ENCODE peak calls at places on chromosomes 13 and 19, in ten cellular contexts. G is GM12892, K is breast epithelium, O is stomach, M is uterus, Q is adrenal gland, L is endothelial cell of umbilical vein, S is body of pancreas, U is upper lobe of left lung, F is GM12891. X is an unnamed sample.

GRCh38 chr13:104315606-104316005 is 1249.4 kb upstream of the SLC10A2 start:
- DNase-seq in F (no peak), G (no peak), K (no peak), U (no peak), L (peak; percentile 79), S (no peak), O (no peak), M (no peak), Q (no peak), X (peak; percentile 27)

GRCh38 chr13:40317980-40318327 is 348.5 kb downstream of the FOXO1 start:
- DNase-seq in F (no peak), U (no peak), G (no peak), O (no peak), Q (no peak), M (no peak), K (no peak), S (no peak), L (no peak), X (no peak)

GRCh38 chr19:4547303-4548237 is 7.7 kb upstream of the LRG1 start:
- DNase-seq in M (no peak), S (peak; percentile 71), K (no peak), O (peak; percentile 60), G (no peak), Q (peak; percentile 74), U (peak; percentile 51), L (peak; percentile 26), F (no peak), X (no peak)

GRCh38 chr13:106464076-106464475 is 71.4 kb downstream of the EFNB2 start:
- DNase-seq in K (no peak), S (no peak), F (no peak), M (no peak), Q (no peak), G (no peak), L (no peak), O (no peak), U (no peak), X (no peak)

GRCh38 chr13:60351326-60351725 is 45.7 kb upstream of the TDRD3 start:
- DNase-seq in G (no peak), S (peak; percentile 7), K (no peak), F (no peak), Q (no peak), L (peak; percentile 7), M (no peak), O (no peak), U (no peak), X (no peak)

GRCh38 chr19:4518345-4519171 is at the start of gene PLIN4:
- DNase-seq in G (no peak), F (no peak), O (peak; percentile 89), U (no peak), S (peak; percentile 76), L (no peak), K (peak; percentile 62), Q (no peak), M (peak; percentile 91), X (peak; percentile 73)

GRCh38 chr13:113151745-113152707 is 6.4 kb upstream of the PROZ start:
- DNase-seq in U (no peak), K (no peak), F (no peak), S (no peak), M (no peak), L (no peak), G (no peak), O (no peak), Q (peak; percentile 61), X (no peak)

GRCh38 chr13:54241719-54242118 is 1213.1 kb downstream of the OLFM4 start:
- DNase-seq in K (no peak), M (no peak), L (no peak), F (no peak), U (no peak), G (no peak), S (peak; percentile 5), O (no peak), Q (no peak), X (no peak)

GRCh38 chr19:40663712-40664692 is 26.4 kb downstream of the NUMBL start:
- DNase-seq in L (no peak), F (no peak), O (no peak), Q (no peak), U (no peak), S (no peak), G (no peak), M (peak; percentile 77), K (no peak), X (no peak)

GRCh38 chr19:55058781-55059610 is 4.0 kb downstream of the RDH13 start:
- DNase-seq in O (no peak), G (no peak), U (no peak), Q (no peak), K (no peak), S (no peak), M (no peak), F (no peak), L (no peak), X (no peak)

GRCh38 chr13:98157609-98158008 is 14.7 kb downstream of the FARP1 start:
- DNase-seq in S (no peak), L (no peak), F (no peak), Q (no peak), G (no peak), U (no peak), K (no peak), M (no peak), O (no peak), X (no peak)

GRCh38 chr19:50384685-50385535 is 763 bp downstream of the POLD1 start:
- DNase-seq in S (no peak), G (no peak), M (no peak), O (no peak), K (no peak), F (no peak), Q (no peak), L (no peak), U (no peak), X (no peak)

GRCh38 chr19:58368561-58369360 is 6.2 kb upstream of the ZNF497 start:
- DNase-seq in G (no peak), K (no peak), U (no peak), F (no peak), L (no peak), Q (no peak), M (no peak), O (no peak), S (no peak), X (no peak)

GRCh38 chr13:26837102-26837501 is 76.5 kb upstream of the GPR12 start:
- DNase-seq in S (no peak), L (no peak), F (no peak), K (no peak), M (no peak), Q (no peak), U (no peak), G (no peak), O (no peak), X (no peak)

GRCh38 chr19:17328517-17329060 is 6.1 kb downstream of the ANO8 start:
- DNase-seq in Q (no peak), O (no peak), G (no peak), U (no peak), M (no peak), L (no peak), K (no peak), F (no peak), S (no peak), X (no peak)

GRCh38 chr13:32267836-32268439 is 47.2 kb downstream of the ZAR1L start:
- DNase-seq in Q (no peak), L (peak; percentile 47), F (peak; percentile 20), K (no peak), M (no peak), U (no peak), O (peak; percentile 57), S (peak; percentile 60), G (peak; percentile 19), X (no peak)

GRCh38 chr19:22331521-22331920 is 45.3 kb downstream of the ZNF729 start:
- DNase-seq in U (no peak), Q (no peak), K (no peak), O (no peak), F (no peak), M (no peak), G (no peak), L (no peak), S (no peak), X (no peak)

GRCh38 chr13:39263033-39263432 is 224.8 kb downstream of the NHLRC3 start:
- DNase-seq in K (no peak), L (peak; percentile 71), F (peak; percentile 17), Q (peak; percentile 83), U (no peak), G (peak; percentile 8), M (peak; percentile 46), O (peak; percentile 27), S (peak; percentile 62), X (peak; percentile 6)

GRCh38 chr19:34712606-34713261 is 21.3 kb upstream of the ZNF181 start:
- DNase-seq in S (peak; percentile 67), F (no peak), K (no peak), U (peak; percentile 64), O (peak; percentile 52), L (peak; percentile 75), G (no peak), Q (peak; percentile 79), M (peak; percentile 58), X (peak; percentile 64)

GRCh38 chr19:4077800-4078683 is 11.3 kb upstream of the ZBTB7A start:
- DNase-seq in G (peak; percentile 84), F (peak; percentile 76), U (peak; percentile 69), K (peak; percentile 70), O (peak; percentile 63), S (peak; percentile 43), M (peak; percentile 74), Q (peak; percentile 86), L (peak; percentile 25), X (no peak)

GRCh38 chr13:50589139-50589538 is 254.4 kb downstream of the DLEU7 start:
- DNase-seq in U (no peak), G (no peak), Q (no peak), M (no peak), F (no peak), O (no peak), L (no peak), K (no peak), S (no peak), X (peak; percentile 39)

GRCh38 chr19:7908078-7908699 is 4.5 kb downstream of the MAP2K7 start:
- DNase-seq in F (no peak), M (no peak), O (no peak), K (no peak), G (no peak), L (no peak), Q (peak; percentile 87), S (no peak), U (no peak), X (no peak)
- TF ChIP-seq POLR2A in F (no peak), M (no peak), O (no peak), K (no peak), G (no peak), L (no peak), Q (peak; percentile 17), S (no peak), U (no peak), X (no peak)

GRCh38 chr19:48965806-48966540 is 864 bp downstream of the FTL start:
- DNase-seq in O (peak; percentile 87), S (peak; percentile 89), M (peak; percentile 91), U (peak; percentile 89), L (peak; percentile 85), Q (peak; percentile 96), F (peak; percentile 54), G (no peak), K (peak; percentile 83), X (no peak)
- TF ChIP-seq POLR2A in O (no peak), S (no peak), M (no peak), U (no peak), L (peak; percentile 79), Q (no peak), F (peak; percentile 32), G (peak; percentile 22), K (no peak), X (no peak)

GRCh38 chr19:48513289-48514122 is 1.9 kb upstream of the LMTK3 start:
- DNase-seq in F (peak; percentile 84), L (peak; percentile 58), K (no peak), O (peak; percentile 72), U (peak; percentile 84), G (peak; percentile 80), Q (peak; percentile 83), S (peak; percentile 80), M (no peak), X (peak; percentile 70)
- TF ChIP-seq POLR2A in F (no peak), L (no peak), K (no peak), O (no peak), U (peak; percentile 21), G (no peak), Q (no peak), S (no peak), M (no peak), X (no peak)

GRCh38 chr19:14419038-14419813 is at the start of gene DDX39A:
- DNase-seq in M (peak; percentile 99), Q (peak; percentile 100), U (peak; percentile 99), O (peak; percentile 99), G (peak; percentile 96), K (peak; percentile 98), L (peak; percentile 99), S (peak; percentile 99), F (peak; percentile 93), X (peak; percentile 94)
- TF ChIP-seq POLR2A in M (peak; percentile 74), Q (peak; percentile 83), U (peak; percentile 89), O (no peak), G (peak; percentile 96), K (peak; percentile 51), L (peak; percentile 86), S (peak; percentile 83), F (peak; percentile 92), X (peak; percentile 69)